ENCODE peak calls at places on chromosomes 6 and 20, in seven cellular contexts. H, I, Z, Q, V, Y and B are unnamed samples.
A peak's percentile ranks its signal among the peaks of the same experiment; 100 is the strongest.

GRCh38 chr20:57450419-57450818 is 59.2 kb downstream of the RBM38 start:
- DNase-seq in H (peak; percentile 89), I (peak; percentile 83), Z (peak; percentile 52), Q (peak; percentile 52), V (no peak), Y (peak; percentile 89), B (no peak)

GRCh38 chr6:134256862-134257261 is 61.0 kb downstream of the SGK1 start:
- DNase-seq in H (no peak), I (no peak), Z (no peak), Q (no peak), V (no peak), Y (no peak), B (no peak)

GRCh38 chr6:71724456-71725180 is 161.7 kb upstream of the RIMS1 start:
- DNase-seq in H (no peak), I (no peak), Z (no peak), Q (no peak), V (no peak), Y (no peak), B (no peak)

GRCh38 chr6:57224769-57225515 is 2.8 kb upstream of the RAB23 start:
- DNase-seq in H (no peak), I (no peak), Z (no peak), Q (no peak), V (no peak), Y (no peak), B (no peak)

GRCh38 chr6:41546475-41546865 is 289 bp downstream of the FOXP4 start:
- DNase-seq in H (no peak), I (no peak), Z (peak; percentile 74), Q (no peak), V (no peak), Y (no peak), B (no peak)

GRCh38 chr6:56724455-56724854 is 81.8 kb upstream of the DST start:
- DNase-seq in H (no peak), I (no peak), Z (no peak), Q (no peak), V (no peak), Y (no peak), B (no peak)

GRCh38 chr6:38676236-38676973 is 26.5 kb downstream of the GLO1 start:
- DNase-seq in H (no peak), I (no peak), Z (no peak), Q (no peak), V (no peak), Y (no peak), B (no peak)

GRCh38 chr20:43938932-43939761 is 24.5 kb downstream of the TOX2 start:
- DNase-seq in H (no peak), I (peak; percentile 76), Z (peak; percentile 46), Q (no peak), V (peak; percentile 78), Y (peak; percentile 89), B (peak; percentile 99)

GRCh38 chr6:132202569-132202968 is 198.7 kb downstream of the MOXD1 start:
- DNase-seq in H (no peak), I (peak; percentile 69), Z (no peak), Q (no peak), V (peak; percentile 77), Y (no peak), B (peak; percentile 88)

GRCh38 chr20:8933391-8933807 is 135.5 kb upstream of the PLCB4 start:
- DNase-seq in H (no peak), I (peak; percentile 76), Z (no peak), Q (no peak), V (no peak), Y (no peak), B (no peak)

GRCh38 chr20:8930691-8931090 is 138.2 kb upstream of the PLCB4 start:
- DNase-seq in H (no peak), I (no peak), Z (no peak), Q (no peak), V (no peak), Y (no peak), B (peak; percentile 45)

GRCh38 chr20:8935878-8936277 is 133.0 kb upstream of the PLCB4 start:
- DNase-seq in H (no peak), I (no peak), Z (no peak), Q (no peak), V (no peak), Y (no peak), B (no peak)

GRCh38 chr20:8934362-8934761 is 134.5 kb upstream of the PLCB4 start:
- DNase-seq in H (no peak), I (no peak), Z (no peak), Q (no peak), V (no peak), Y (no peak), B (no peak)

DNA sequence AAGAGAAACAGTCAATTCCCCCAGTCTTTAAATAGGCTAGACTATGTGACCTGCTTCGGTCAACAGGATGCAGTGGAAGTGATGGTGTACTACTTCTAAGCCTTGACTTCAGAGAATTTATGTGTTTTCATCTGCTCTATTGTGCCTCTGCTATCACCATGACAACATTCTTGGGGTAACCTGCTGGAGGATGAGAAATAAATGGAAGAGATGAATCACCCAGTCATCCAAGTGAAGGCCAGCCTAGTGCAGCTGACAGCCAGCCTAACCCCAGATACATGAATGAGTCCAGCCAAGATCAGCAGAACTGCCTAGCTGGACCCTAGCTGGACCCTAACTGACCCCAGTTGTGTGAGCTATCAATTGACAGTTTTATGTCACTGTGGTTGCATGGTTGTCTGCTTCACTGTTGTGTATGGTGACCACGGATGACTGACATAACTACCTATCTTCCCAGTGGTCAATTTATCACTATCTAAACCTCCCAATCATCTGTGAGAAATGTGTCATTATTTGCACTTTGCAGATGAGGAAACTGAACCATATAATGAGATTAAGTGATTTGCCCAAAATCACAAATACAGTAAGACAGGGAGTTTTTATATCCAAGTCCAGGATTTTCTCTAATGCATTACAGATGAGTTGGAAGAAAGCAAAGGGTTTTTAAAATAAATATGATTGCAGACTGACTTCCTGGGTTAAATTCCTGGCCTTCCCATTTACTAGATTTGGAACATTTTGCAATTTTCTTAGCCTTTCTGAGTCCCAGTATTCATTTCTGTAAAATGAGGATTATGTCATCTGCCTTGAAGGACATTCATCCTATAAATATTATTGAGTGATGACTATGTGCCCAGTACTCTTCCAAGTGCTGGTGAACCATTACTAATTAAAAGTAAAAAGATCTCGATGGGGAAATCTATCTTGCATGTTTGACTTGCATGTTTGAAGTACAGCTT is 136.4 kb upstream of the PLCB4 start:
- DNase-seq in H (no peak), I (no peak), Z (no peak), Q (no peak), V (peak; percentile 67), Y (no peak), B (peak; percentile 88)
- TF ChIP-seq CTCF in H (no peak), I (no peak), Z (no peak), Q (no peak), V (no peak), Y (no peak), B (no peak)

GRCh38 chr6:9690388-9690787 is 724.5 kb downstream of the TFAP2A start:
- DNase-seq in H (no peak), I (no peak), Z (no peak), Q (no peak), V (no peak), Y (no peak), B (no peak)
- TF ChIP-seq CTCF in H (no peak), I (no peak), Z (no peak), Q (no peak), V (no peak), Y (no peak), B (no peak)

GRCh38 chr20:62949887-62950286 is 2.6 kb upstream of the SLC17A9 start:
- DNase-seq in H (no peak), I (no peak), Z (no peak), Q (no peak), V (no peak), Y (no peak), B (no peak)
- TF ChIP-seq CTCF in H (no peak), I (no peak), Z (no peak), Q (no peak), V (no peak), Y (no peak), B (no peak)

DNA sequence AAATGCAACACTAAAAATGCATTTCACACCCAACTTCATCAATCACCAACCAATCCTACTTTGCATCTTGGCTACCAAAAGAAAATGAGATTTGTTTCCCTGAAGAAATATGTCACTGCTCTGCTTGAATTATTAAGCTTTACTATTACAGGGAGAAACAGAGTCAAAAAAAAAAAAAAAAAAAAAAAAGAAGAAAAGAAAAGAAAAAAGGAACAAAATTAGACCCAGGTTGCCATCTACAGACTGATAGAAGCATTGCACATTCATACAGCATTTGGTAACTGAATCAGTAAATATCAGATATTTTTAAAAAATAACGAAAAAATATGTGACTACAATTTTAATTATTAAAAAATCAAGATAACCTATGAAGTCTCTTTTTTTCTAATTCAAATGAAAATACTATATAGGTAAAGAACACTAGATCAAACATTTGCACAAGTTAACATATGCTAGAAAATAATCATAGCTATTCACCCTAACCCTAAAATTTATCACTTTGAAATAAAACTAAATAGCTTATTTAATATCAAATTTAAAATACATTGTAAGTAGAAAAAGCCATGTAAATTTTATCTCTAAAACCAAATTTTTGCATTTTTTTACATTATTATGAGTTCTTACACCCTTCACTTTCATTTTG is 83.3 kb downstream of the DCDC2 start:
- DNase-seq in H (no peak), I (no peak), Z (no peak), Q (no peak), V (no peak), Y (no peak), B (no peak)
- TF ChIP-seq CTCF in H (no peak), I (peak; percentile 33), Z (peak; percentile 45), Q (peak; percentile 43), V (peak; percentile 26), Y (peak; percentile 33), B (peak; percentile 52)

DNA sequence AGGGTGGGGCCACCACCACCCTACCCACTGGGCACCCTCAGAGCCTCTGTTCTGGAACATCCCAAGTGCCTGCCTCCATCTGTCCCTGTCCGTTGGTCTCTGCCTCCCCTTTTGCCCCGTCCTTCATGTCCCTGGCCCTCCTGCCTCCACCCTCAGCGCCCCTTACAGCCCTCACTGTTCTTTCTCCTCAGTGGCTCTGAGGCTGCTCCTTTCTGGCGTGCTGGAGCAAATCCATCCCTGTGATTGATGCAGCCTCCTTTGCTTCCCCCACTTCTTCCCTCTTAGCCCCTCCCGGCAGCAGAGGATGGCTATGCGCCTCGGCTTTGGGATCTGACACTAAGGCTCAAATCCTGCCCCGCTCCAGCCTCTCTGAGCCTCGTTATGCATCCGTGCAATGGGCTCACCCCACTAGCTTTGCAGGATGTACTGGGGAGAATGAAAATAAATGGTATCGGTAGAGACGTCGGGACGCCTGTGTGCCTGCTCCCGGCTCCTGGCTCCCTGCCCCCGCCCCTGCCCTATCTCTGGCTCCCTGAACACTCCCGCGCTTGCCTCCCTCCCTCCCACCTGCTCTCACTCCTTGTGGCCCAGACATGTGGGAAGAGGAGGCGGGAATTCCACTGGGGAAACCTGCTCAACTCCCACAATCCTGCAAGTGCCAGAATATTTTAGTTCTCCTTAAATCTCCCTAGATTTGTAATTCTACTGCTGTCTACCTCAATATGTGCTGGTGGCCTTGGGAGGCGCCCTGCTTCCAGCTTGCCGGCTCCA is 13.1 kb downstream of the VSTM2L start:
- DNase-seq in H (no peak), I (no peak), Z (no peak), Q (no peak), V (no peak), Y (no peak), B (no peak)
- TF ChIP-seq CTCF in H (no peak), I (no peak), Z (no peak), Q (no peak), V (no peak), Y (no peak), B (no peak)